ENCODE peak calls at places on chromosomes 16 and 17, in nine cellular contexts. One of them, this sample, is unnamed.

GRCh38 chr16:19700319-19700781 is 17.7 kb downstream of the KNOP1 start:
- DNase-seq in T-helper 2 cell: no peak
- DNase-seq in EH: peak
- DNase-seq in activated CD8-positive, alpha-beta T cell treated with anti-CD3 and anti-CD28 coated beads for 36 hours: no peak
- DNase-seq in effector CD8-positive, alpha-beta T cell: no peak
- DNase-seq in stimulated activated CD4-positive, alpha-beta T cell treated with anti-CD3 and anti-CD28 coated beads, TNF-alpha, amount 100 ng/mL, for 1 hour: no peak
- DNase-seq in Peyer's patch: peak
- DNase-seq in nucleus accumbens: no peak
- DNase-seq in NCI-H510A treated with DMSO at 0.1 percent for 48 hours: no peak
- DNase-seq in this sample: no peak

GRCh38 chr17:78387982-78388941 is 9.8 kb downstream of the PGS1 start:
- DNase-seq in T-helper 2 cell: no peak
- DNase-seq in EH: peak
- DNase-seq in activated CD8-positive, alpha-beta T cell treated with anti-CD3 and anti-CD28 coated beads for 36 hours: no peak
- DNase-seq in effector CD8-positive, alpha-beta T cell: no peak
- DNase-seq in stimulated activated CD4-positive, alpha-beta T cell treated with anti-CD3 and anti-CD28 coated beads, TNF-alpha, amount 100 ng/mL, for 1 hour: no peak
- DNase-seq in Peyer's patch: peak
- DNase-seq in nucleus accumbens: no peak
- DNase-seq in NCI-H510A treated with DMSO at 0.1 percent for 48 hours: no peak
- DNase-seq in this sample: no peak

GRCh38 chr17:41340496-41340895 is 10.1 kb downstream of the KRT33A start:
- DNase-seq in T-helper 2 cell: no peak
- DNase-seq in EH: no peak
- DNase-seq in activated CD8-positive, alpha-beta T cell treated with anti-CD3 and anti-CD28 coated beads for 36 hours: no peak
- DNase-seq in effector CD8-positive, alpha-beta T cell: no peak
- DNase-seq in stimulated activated CD4-positive, alpha-beta T cell treated with anti-CD3 and anti-CD28 coated beads, TNF-alpha, amount 100 ng/mL, for 1 hour: no peak
- DNase-seq in Peyer's patch: no peak
- DNase-seq in nucleus accumbens: no peak
- DNase-seq in NCI-H510A treated with DMSO at 0.1 percent for 48 hours: no peak
- DNase-seq in this sample: no peak

GRCh38 chr17:17959520-17960361 is 12.5 kb downstream of the TOM1L2 start:
- DNase-seq in T-helper 2 cell: no peak
- DNase-seq in EH: peak
- DNase-seq in activated CD8-positive, alpha-beta T cell treated with anti-CD3 and anti-CD28 coated beads for 36 hours: peak
- DNase-seq in effector CD8-positive, alpha-beta T cell: no peak
- DNase-seq in stimulated activated CD4-positive, alpha-beta T cell treated with anti-CD3 and anti-CD28 coated beads, TNF-alpha, amount 100 ng/mL, for 1 hour: no peak
- DNase-seq in Peyer's patch: no peak
- DNase-seq in nucleus accumbens: no peak
- DNase-seq in NCI-H510A treated with DMSO at 0.1 percent for 48 hours: no peak
- DNase-seq in this sample: no peak

GRCh38 chr16:67538666-67539101 is 10.1 kb downstream of the RIPOR1 start:
- DNase-seq in T-helper 2 cell: no peak
- DNase-seq in EH: peak
- DNase-seq in activated CD8-positive, alpha-beta T cell treated with anti-CD3 and anti-CD28 coated beads for 36 hours: peak
- DNase-seq in effector CD8-positive, alpha-beta T cell: no peak
- DNase-seq in stimulated activated CD4-positive, alpha-beta T cell treated with anti-CD3 and anti-CD28 coated beads, TNF-alpha, amount 100 ng/mL, for 1 hour: no peak
- DNase-seq in Peyer's patch: no peak
- DNase-seq in nucleus accumbens: no peak
- DNase-seq in NCI-H510A treated with DMSO at 0.1 percent for 48 hours: no peak
- DNase-seq in this sample: no peak

GRCh38 chr16:28985206-28985605 is 354 bp downstream of the LAT start:
- DNase-seq in T-helper 2 cell: no peak
- DNase-seq in EH: no peak
- DNase-seq in activated CD8-positive, alpha-beta T cell treated with anti-CD3 and anti-CD28 coated beads for 36 hours: peak
- DNase-seq in effector CD8-positive, alpha-beta T cell: no peak
- DNase-seq in stimulated activated CD4-positive, alpha-beta T cell treated with anti-CD3 and anti-CD28 coated beads, TNF-alpha, amount 100 ng/mL, for 1 hour: no peak
- DNase-seq in Peyer's patch: no peak
- DNase-seq in nucleus accumbens: no peak
- DNase-seq in NCI-H510A treated with DMSO at 0.1 percent for 48 hours: no peak
- DNase-seq in this sample: no peak

GRCh38 chr16:2512920-2513404 is 790 bp upstream of the ATP6V0C start:
- DNase-seq in T-helper 2 cell: peak
- DNase-seq in EH: no peak
- DNase-seq in activated CD8-positive, alpha-beta T cell treated with anti-CD3 and anti-CD28 coated beads for 36 hours: peak
- DNase-seq in effector CD8-positive, alpha-beta T cell: peak
- DNase-seq in stimulated activated CD4-positive, alpha-beta T cell treated with anti-CD3 and anti-CD28 coated beads, TNF-alpha, amount 100 ng/mL, for 1 hour: no peak
- DNase-seq in Peyer's patch: peak
- DNase-seq in nucleus accumbens: no peak
- DNase-seq in NCI-H510A treated with DMSO at 0.1 percent for 48 hours: peak
- DNase-seq in this sample: no peak

GRCh38 chr16:3922241-3922640 is 41.7 kb upstream of the CREBBP start:
- DNase-seq in T-helper 2 cell: no peak
- DNase-seq in EH: no peak
- DNase-seq in activated CD8-positive, alpha-beta T cell treated with anti-CD3 and anti-CD28 coated beads for 36 hours: no peak
- DNase-seq in effector CD8-positive, alpha-beta T cell: no peak
- DNase-seq in stimulated activated CD4-positive, alpha-beta T cell treated with anti-CD3 and anti-CD28 coated beads, TNF-alpha, amount 100 ng/mL, for 1 hour: no peak
- DNase-seq in Peyer's patch: no peak
- DNase-seq in nucleus accumbens: no peak
- DNase-seq in NCI-H510A treated with DMSO at 0.1 percent for 48 hours: no peak
- DNase-seq in this sample: no peak

GRCh38 chr16:68508013-68508412 is 31.1 kb upstream of the ZFP90 start:
- DNase-seq in T-helper 2 cell: no peak
- DNase-seq in EH: no peak
- DNase-seq in activated CD8-positive, alpha-beta T cell treated with anti-CD3 and anti-CD28 coated beads for 36 hours: no peak
- DNase-seq in effector CD8-positive, alpha-beta T cell: no peak
- DNase-seq in stimulated activated CD4-positive, alpha-beta T cell treated with anti-CD3 and anti-CD28 coated beads, TNF-alpha, amount 100 ng/mL, for 1 hour: no peak
- DNase-seq in Peyer's patch: no peak
- DNase-seq in nucleus accumbens: no peak
- DNase-seq in NCI-H510A treated with DMSO at 0.1 percent for 48 hours: no peak
- DNase-seq in this sample: no peak

GRCh38 chr16:70661918-70662641 is 15.7 kb downstream of the IL34 start:
- DNase-seq in T-helper 2 cell: no peak
- DNase-seq in EH: peak
- DNase-seq in activated CD8-positive, alpha-beta T cell treated with anti-CD3 and anti-CD28 coated beads for 36 hours: no peak
- DNase-seq in effector CD8-positive, alpha-beta T cell: no peak
- DNase-seq in stimulated activated CD4-positive, alpha-beta T cell treated with anti-CD3 and anti-CD28 coated beads, TNF-alpha, amount 100 ng/mL, for 1 hour: no peak
- DNase-seq in Peyer's patch: no peak
- DNase-seq in nucleus accumbens: no peak
- DNase-seq in NCI-H510A treated with DMSO at 0.1 percent for 48 hours: no peak
- DNase-seq in this sample: no peak

GRCh38 chr16:16018705-16019104 is 69.3 kb downstream of the ABCC1 start:
- DNase-seq in T-helper 2 cell: no peak
- DNase-seq in EH: peak
- DNase-seq in activated CD8-positive, alpha-beta T cell treated with anti-CD3 and anti-CD28 coated beads for 36 hours: no peak
- DNase-seq in effector CD8-positive, alpha-beta T cell: no peak
- DNase-seq in stimulated activated CD4-positive, alpha-beta T cell treated with anti-CD3 and anti-CD28 coated beads, TNF-alpha, amount 100 ng/mL, for 1 hour: no peak
- DNase-seq in Peyer's patch: no peak
- DNase-seq in nucleus accumbens: no peak
- DNase-seq in NCI-H510A treated with DMSO at 0.1 percent for 48 hours: no peak
- DNase-seq in this sample: no peak

GRCh38 chr16:69077251-69077650 is 28.2 kb upstream of the HAS3 start:
- DNase-seq in T-helper 2 cell: no peak
- DNase-seq in EH: no peak
- DNase-seq in activated CD8-positive, alpha-beta T cell treated with anti-CD3 and anti-CD28 coated beads for 36 hours: no peak
- DNase-seq in effector CD8-positive, alpha-beta T cell: no peak
- DNase-seq in stimulated activated CD4-positive, alpha-beta T cell treated with anti-CD3 and anti-CD28 coated beads, TNF-alpha, amount 100 ng/mL, for 1 hour: no peak
- DNase-seq in Peyer's patch: no peak
- DNase-seq in nucleus accumbens: no peak
- DNase-seq in NCI-H510A treated with DMSO at 0.1 percent for 48 hours: no peak
- DNase-seq in this sample: no peak

GRCh38 chr16:46748775-46749705 is 896 bp upstream of the MYLK3 start:
- DNase-seq in T-helper 2 cell: no peak
- DNase-seq in EH: no peak
- DNase-seq in activated CD8-positive, alpha-beta T cell treated with anti-CD3 and anti-CD28 coated beads for 36 hours: no peak
- DNase-seq in effector CD8-positive, alpha-beta T cell: no peak
- DNase-seq in stimulated activated CD4-positive, alpha-beta T cell treated with anti-CD3 and anti-CD28 coated beads, TNF-alpha, amount 100 ng/mL, for 1 hour: no peak
- DNase-seq in Peyer's patch: no peak
- DNase-seq in nucleus accumbens: no peak
- DNase-seq in NCI-H510A treated with DMSO at 0.1 percent for 48 hours: peak
- DNase-seq in this sample: no peak

GRCh38 chr17:82028966-82029365 is 2.5 kb upstream of the RAC3 start:
- DNase-seq in T-helper 2 cell: no peak
- DNase-seq in EH: no peak
- DNase-seq in activated CD8-positive, alpha-beta T cell treated with anti-CD3 and anti-CD28 coated beads for 36 hours: no peak
- DNase-seq in effector CD8-positive, alpha-beta T cell: no peak
- DNase-seq in stimulated activated CD4-positive, alpha-beta T cell treated with anti-CD3 and anti-CD28 coated beads, TNF-alpha, amount 100 ng/mL, for 1 hour: no peak
- DNase-seq in Peyer's patch: no peak
- DNase-seq in nucleus accumbens: no peak
- DNase-seq in NCI-H510A treated with DMSO at 0.1 percent for 48 hours: no peak
- DNase-seq in this sample: no peak

GRCh38 chr17:29045026-29045425 is 2.1 kb downstream of the PIPOX start:
- DNase-seq in T-helper 2 cell: no peak
- DNase-seq in EH: no peak
- DNase-seq in activated CD8-positive, alpha-beta T cell treated with anti-CD3 and anti-CD28 coated beads for 36 hours: no peak
- DNase-seq in effector CD8-positive, alpha-beta T cell: no peak
- DNase-seq in stimulated activated CD4-positive, alpha-beta T cell treated with anti-CD3 and anti-CD28 coated beads, TNF-alpha, amount 100 ng/mL, for 1 hour: no peak
- DNase-seq in Peyer's patch: no peak
- DNase-seq in nucleus accumbens: no peak
- DNase-seq in NCI-H510A treated with DMSO at 0.1 percent for 48 hours: no peak
- DNase-seq in this sample: no peak

GRCh38 chr17:39197380-39198185 is at the start of gene CACNB1:
- DNase-seq in T-helper 2 cell: peak
- DNase-seq in EH: peak
- DNase-seq in activated CD8-positive, alpha-beta T cell treated with anti-CD3 and anti-CD28 coated beads for 36 hours: peak
- DNase-seq in effector CD8-positive, alpha-beta T cell: peak
- DNase-seq in stimulated activated CD4-positive, alpha-beta T cell treated with anti-CD3 and anti-CD28 coated beads, TNF-alpha, amount 100 ng/mL, for 1 hour: peak
- DNase-seq in Peyer's patch: peak
- DNase-seq in nucleus accumbens: peak
- DNase-seq in NCI-H510A treated with DMSO at 0.1 percent for 48 hours: peak
- DNase-seq in this sample: peak

GRCh38 chr16:56700195-56700594 is 17.9 kb downstream of the MT1X start:
- DNase-seq in T-helper 2 cell: no peak
- DNase-seq in EH: no peak
- DNase-seq in activated CD8-positive, alpha-beta T cell treated with anti-CD3 and anti-CD28 coated beads for 36 hours: no peak
- DNase-seq in effector CD8-positive, alpha-beta T cell: no peak
- DNase-seq in stimulated activated CD4-positive, alpha-beta T cell treated with anti-CD3 and anti-CD28 coated beads, TNF-alpha, amount 100 ng/mL, for 1 hour: no peak
- DNase-seq in Peyer's patch: no peak
- DNase-seq in nucleus accumbens: no peak
- DNase-seq in NCI-H510A treated with DMSO at 0.1 percent for 48 hours: no peak
- DNase-seq in this sample: no peak

GRCh38 chr16:3770530-3770929 is 53.2 kb upstream of the TRAP1 start:
- DNase-seq in T-helper 2 cell: no peak
- DNase-seq in EH: no peak
- DNase-seq in activated CD8-positive, alpha-beta T cell treated with anti-CD3 and anti-CD28 coated beads for 36 hours: no peak
- DNase-seq in effector CD8-positive, alpha-beta T cell: no peak
- DNase-seq in stimulated activated CD4-positive, alpha-beta T cell treated with anti-CD3 and anti-CD28 coated beads, TNF-alpha, amount 100 ng/mL, for 1 hour: no peak
- DNase-seq in Peyer's patch: no peak
- DNase-seq in nucleus accumbens: no peak
- DNase-seq in NCI-H510A treated with DMSO at 0.1 percent for 48 hours: no peak
- DNase-seq in this sample: no peak

GRCh38 chr17:2457913-2458312 is 53.8 kb downstream of the METTL16 start:
- DNase-seq in T-helper 2 cell: no peak
- DNase-seq in EH: no peak
- DNase-seq in activated CD8-positive, alpha-beta T cell treated with anti-CD3 and anti-CD28 coated beads for 36 hours: no peak
- DNase-seq in effector CD8-positive, alpha-beta T cell: no peak
- DNase-seq in stimulated activated CD4-positive, alpha-beta T cell treated with anti-CD3 and anti-CD28 coated beads, TNF-alpha, amount 100 ng/mL, for 1 hour: no peak
- DNase-seq in Peyer's patch: no peak
- DNase-seq in nucleus accumbens: no peak
- DNase-seq in NCI-H510A treated with DMSO at 0.1 percent for 48 hours: no peak
- DNase-seq in this sample: no peak

GRCh38 chr17:30514895-30515596 is 37.8 kb downstream of the GOSR1 start:
- DNase-seq in T-helper 2 cell: no peak
- DNase-seq in EH: no peak
- DNase-seq in activated CD8-positive, alpha-beta T cell treated with anti-CD3 and anti-CD28 coated beads for 36 hours: no peak
- DNase-seq in effector CD8-positive, alpha-beta T cell: no peak
- DNase-seq in stimulated activated CD4-positive, alpha-beta T cell treated with anti-CD3 and anti-CD28 coated beads, TNF-alpha, amount 100 ng/mL, for 1 hour: no peak
- DNase-seq in Peyer's patch: no peak
- DNase-seq in nucleus accumbens: no peak
- DNase-seq in NCI-H510A treated with DMSO at 0.1 percent for 48 hours: no peak
- DNase-seq in this sample: no peak

GRCh38 chr17:13635951-13636350 is 34.2 kb upstream of the HS3ST3A1 start:
- DNase-seq in T-helper 2 cell: no peak
- DNase-seq in EH: no peak
- DNase-seq in activated CD8-positive, alpha-beta T cell treated with anti-CD3 and anti-CD28 coated beads for 36 hours: no peak
- DNase-seq in effector CD8-positive, alpha-beta T cell: no peak
- DNase-seq in stimulated activated CD4-positive, alpha-beta T cell treated with anti-CD3 and anti-CD28 coated beads, TNF-alpha, amount 100 ng/mL, for 1 hour: no peak
- DNase-seq in Peyer's patch: no peak
- DNase-seq in nucleus accumbens: no peak
- DNase-seq in NCI-H510A treated with DMSO at 0.1 percent for 48 hours: no peak
- DNase-seq in this sample: no peak

GRCh38 chr17:1830288-1830687 is 483 bp downstream of the RPA1 start:
- DNase-seq in T-helper 2 cell: peak
- DNase-seq in EH: peak
- DNase-seq in activated CD8-positive, alpha-beta T cell treated with anti-CD3 and anti-CD28 coated beads for 36 hours: peak
- DNase-seq in effector CD8-positive, alpha-beta T cell: no peak
- DNase-seq in stimulated activated CD4-positive, alpha-beta T cell treated with anti-CD3 and anti-CD28 coated beads, TNF-alpha, amount 100 ng/mL, for 1 hour: no peak
- DNase-seq in Peyer's patch: no peak
- DNase-seq in nucleus accumbens: no peak
- DNase-seq in NCI-H510A treated with DMSO at 0.1 percent for 48 hours: peak
- DNase-seq in this sample: no peak

GRCh38 chr16:1533443-1533951 is at the start of gene TMEM204:
- DNase-seq in T-helper 2 cell: peak
- DNase-seq in EH: peak
- DNase-seq in activated CD8-positive, alpha-beta T cell treated with anti-CD3 and anti-CD28 coated beads for 36 hours: peak
- DNase-seq in effector CD8-positive, alpha-beta T cell: no peak
- DNase-seq in stimulated activated CD4-positive, alpha-beta T cell treated with anti-CD3 and anti-CD28 coated beads, TNF-alpha, amount 100 ng/mL, for 1 hour: no peak
- DNase-seq in Peyer's patch: peak
- DNase-seq in nucleus accumbens: no peak
- DNase-seq in NCI-H510A treated with DMSO at 0.1 percent for 48 hours: no peak
- DNase-seq in this sample: no peak

GRCh38 chr17:15981208-15981607 is 18.3 kb downstream of the ZSWIM7 start:
- DNase-seq in T-helper 2 cell: no peak
- DNase-seq in EH: no peak
- DNase-seq in activated CD8-positive, alpha-beta T cell treated with anti-CD3 and anti-CD28 coated beads for 36 hours: peak
- DNase-seq in effector CD8-positive, alpha-beta T cell: no peak
- DNase-seq in stimulated activated CD4-positive, alpha-beta T cell treated with anti-CD3 and anti-CD28 coated beads, TNF-alpha, amount 100 ng/mL, for 1 hour: no peak
- DNase-seq in Peyer's patch: no peak
- DNase-seq in nucleus accumbens: no peak
- DNase-seq in NCI-H510A treated with DMSO at 0.1 percent for 48 hours: no peak
- DNase-seq in this sample: no peak

GRCh38 chr17:75998327-75998795 is 2.3 kb upstream of the CDK3 start:
- DNase-seq in T-helper 2 cell: no peak
- DNase-seq in EH: peak
- DNase-seq in activated CD8-positive, alpha-beta T cell treated with anti-CD3 and anti-CD28 coated beads for 36 hours: no peak
- DNase-seq in effector CD8-positive, alpha-beta T cell: no peak
- DNase-seq in stimulated activated CD4-positive, alpha-beta T cell treated with anti-CD3 and anti-CD28 coated beads, TNF-alpha, amount 100 ng/mL, for 1 hour: no peak
- DNase-seq in Peyer's patch: no peak
- DNase-seq in nucleus accumbens: no peak
- DNase-seq in NCI-H510A treated with DMSO at 0.1 percent for 48 hours: no peak
- DNase-seq in this sample: no peak

GRCh38 chr16:84065536-84066132 is 23.0 kb upstream of the SLC38A8 start:
- DNase-seq in T-helper 2 cell: no peak
- DNase-seq in EH: peak
- DNase-seq in activated CD8-positive, alpha-beta T cell treated with anti-CD3 and anti-CD28 coated beads for 36 hours: peak
- DNase-seq in effector CD8-positive, alpha-beta T cell: no peak
- DNase-seq in stimulated activated CD4-positive, alpha-beta T cell treated with anti-CD3 and anti-CD28 coated beads, TNF-alpha, amount 100 ng/mL, for 1 hour: no peak
- DNase-seq in Peyer's patch: peak
- DNase-seq in nucleus accumbens: no peak
- DNase-seq in NCI-H510A treated with DMSO at 0.1 percent for 48 hours: peak
- DNase-seq in this sample: no peak

GRCh38 chr16:25126820-25127232 is 15.3 kb downstream of the LCMT1 start:
- DNase-seq in T-helper 2 cell: no peak
- DNase-seq in EH: peak
- DNase-seq in activated CD8-positive, alpha-beta T cell treated with anti-CD3 and anti-CD28 coated beads for 36 hours: peak
- DNase-seq in effector CD8-positive, alpha-beta T cell: no peak
- DNase-seq in stimulated activated CD4-positive, alpha-beta T cell treated with anti-CD3 and anti-CD28 coated beads, TNF-alpha, amount 100 ng/mL, for 1 hour: no peak
- DNase-seq in Peyer's patch: peak
- DNase-seq in nucleus accumbens: no peak
- DNase-seq in NCI-H510A treated with DMSO at 0.1 percent for 48 hours: peak
- DNase-seq in this sample: no peak

GRCh38 chr16:89018605-89019158 is 41.7 kb upstream of the CBFA2T3 start:
- DNase-seq in T-helper 2 cell: no peak
- DNase-seq in EH: no peak
- DNase-seq in activated CD8-positive, alpha-beta T cell treated with anti-CD3 and anti-CD28 coated beads for 36 hours: no peak
- DNase-seq in effector CD8-positive, alpha-beta T cell: no peak
- DNase-seq in stimulated activated CD4-positive, alpha-beta T cell treated with anti-CD3 and anti-CD28 coated beads, TNF-alpha, amount 100 ng/mL, for 1 hour: no peak
- DNase-seq in Peyer's patch: no peak
- DNase-seq in nucleus accumbens: no peak
- DNase-seq in NCI-H510A treated with DMSO at 0.1 percent for 48 hours: no peak
- DNase-seq in this sample: no peak

GRCh38 chr17:2398655-2399571 is 1.9 kb downstream of the MNT start:
- DNase-seq in T-helper 2 cell: peak
- DNase-seq in EH: peak
- DNase-seq in activated CD8-positive, alpha-beta T cell treated with anti-CD3 and anti-CD28 coated beads for 36 hours: peak
- DNase-seq in effector CD8-positive, alpha-beta T cell: peak
- DNase-seq in stimulated activated CD4-positive, alpha-beta T cell treated with anti-CD3 and anti-CD28 coated beads, TNF-alpha, amount 100 ng/mL, for 1 hour: peak
- DNase-seq in Peyer's patch: peak
- DNase-seq in nucleus accumbens: peak
- DNase-seq in NCI-H510A treated with DMSO at 0.1 percent for 48 hours: peak
- DNase-seq in this sample: no peak

GRCh38 chr16:10851512-10851911 is 25.5 kb upstream of the CIITA start:
- DNase-seq in T-helper 2 cell: no peak
- DNase-seq in EH: no peak
- DNase-seq in activated CD8-positive, alpha-beta T cell treated with anti-CD3 and anti-CD28 coated beads for 36 hours: no peak
- DNase-seq in effector CD8-positive, alpha-beta T cell: no peak
- DNase-seq in stimulated activated CD4-positive, alpha-beta T cell treated with anti-CD3 and anti-CD28 coated beads, TNF-alpha, amount 100 ng/mL, for 1 hour: no peak
- DNase-seq in Peyer's patch: no peak
- DNase-seq in nucleus accumbens: no peak
- DNase-seq in NCI-H510A treated with DMSO at 0.1 percent for 48 hours: no peak
- DNase-seq in this sample: no peak

GRCh38 chr16:56617212-56618085 is 8.1 kb upstream of the MT1E start:
- DNase-seq in T-helper 2 cell: peak
- DNase-seq in EH: peak
- DNase-seq in activated CD8-positive, alpha-beta T cell treated with anti-CD3 and anti-CD28 coated beads for 36 hours: peak
- DNase-seq in effector CD8-positive, alpha-beta T cell: peak
- DNase-seq in stimulated activated CD4-positive, alpha-beta T cell treated with anti-CD3 and anti-CD28 coated beads, TNF-alpha, amount 100 ng/mL, for 1 hour: peak
- DNase-seq in Peyer's patch: peak
- DNase-seq in nucleus accumbens: peak
- DNase-seq in NCI-H510A treated with DMSO at 0.1 percent for 48 hours: no peak
- DNase-seq in this sample: no peak